ENCODE peak calls at places on chromosomes 11 and 22, in ten cellular contexts. L, W, C, Q, G, Y, B, S, X and J are unnamed samples.
A peak's percentile ranks its signal among the peaks of the same experiment; 100 is the strongest.

GRCh38 chr22:24379536-24379935 is 47.9 kb upstream of the ADORA2A start:
- DNase-seq in B (no peak), Y (no peak), G (no peak), W (no peak), X (no peak), L (no peak), Q (peak; percentile 56), C (no peak), S (no peak), J (no peak)

GRCh38 chr11:71339178-71339881 is 87.0 kb upstream of the SHANK2 start:
- DNase-seq in L (no peak), X (peak; percentile 19), G (no peak), C (no peak), Q (no peak), Y (peak; percentile 36), S (no peak), W (no peak), B (no peak), J (peak; percentile 65)

GRCh38 chr11:70186420-70186819 is 16.7 kb upstream of the FADD start:
- DNase-seq in X (no peak), W (no peak), C (no peak), Y (no peak), B (no peak), S (no peak), G (no peak), L (no peak), Q (no peak), J (no peak)

GRCh38 chr22:34850010-34850409 is 215.9 kb upstream of the ISX start:
- DNase-seq in W (no peak), L (no peak), G (no peak), S (no peak), C (no peak), Q (no peak), X (no peak), Y (no peak), B (no peak), J (no peak)

GRCh38 chr11:107337917-107338316 is 119.7 kb downstream of the CWF19L2 start:
- DNase-seq in W (no peak), G (no peak), Y (no peak), S (no peak), C (no peak), B (no peak), Q (no peak), X (no peak), L (no peak), J (no peak)

GRCh38 chr22:49767355-49768062 is 60.2 kb downstream of the BRD1 start:
- DNase-seq in W (peak; percentile 47), B (no peak), Y (peak; percentile 45), Q (peak; percentile 57), X (no peak), S (no peak), C (peak; percentile 8), G (no peak), L (peak; percentile 74), J (peak; percentile 54)

GRCh38 chr11:44732564-44732963 is 5.8 kb downstream of the TSPAN18 start:
- DNase-seq in Y (no peak), W (no peak), Q (no peak), L (no peak), C (no peak), B (no peak), G (no peak), S (no peak), X (no peak), J (no peak)

GRCh38 chr11:106482920-106483761 is 405.7 kb downstream of the AASDHPPT start:
- DNase-seq in W (no peak), X (no peak), C (no peak), L (no peak), G (no peak), Y (no peak), S (no peak), Q (peak; percentile 84), B (peak; percentile 15), J (no peak)

GRCh38 chr22:31272522-31273446 is 19.5 kb downstream of the PIK3IP1 start:
- DNase-seq in W (peak; percentile 27), Q (peak; percentile 67), B (peak; percentile 40), G (peak; percentile 29), S (peak; percentile 59), Y (no peak), C (peak; percentile 44), L (peak; percentile 77), X (peak; percentile 58), J (no peak)

GRCh38 chr11:133821776-133822175 is 23.5 kb downstream of the SPATA19 start:
- DNase-seq in C (peak; percentile 40), B (no peak), X (peak; percentile 57), Y (no peak), G (no peak), S (peak; percentile 53), Q (no peak), W (peak; percentile 53), L (peak; percentile 81), J (no peak)

GRCh38 chr11:38446336-38446735 is 1848.3 kb upstream of the RAG2 start:
- DNase-seq in Y (no peak), L (no peak), C (no peak), W (no peak), S (no peak), B (no peak), Q (no peak), X (no peak), G (no peak), J (no peak)

GRCh38 chr11:130314184-130314748 is 451 bp downstream of the ZBTB44 start:
- DNase-seq in W (peak; percentile 82), L (peak; percentile 73), G (peak; percentile 56), Q (peak; percentile 1), S (peak; percentile 65), Y (peak; percentile 87), C (peak; percentile 67), B (peak; percentile 54), X (peak; percentile 61), J (peak; percentile 86)

GRCh38 chr11:108857382-108857781 is 192.5 kb downstream of the DDX10 start:
- DNase-seq in Y (no peak), Q (no peak), W (no peak), B (peak; percentile 36), L (no peak), C (peak; percentile 52), G (no peak), S (peak; percentile 20), X (no peak), J (no peak)

GRCh38 chr11:9722893-9723292 is 59.0 kb downstream of the SWAP70 start:
- DNase-seq in G (no peak), Y (no peak), B (no peak), X (no peak), L (no peak), C (no peak), W (no peak), Q (no peak), S (no peak), J (no peak)

GRCh38 chr11:72113170-72113808 is 794 bp upstream of the ANAPC15 start:
- DNase-seq in Y (no peak), Q (peak; percentile 52), S (no peak), G (no peak), B (no peak), L (no peak), C (no peak), X (no peak), W (no peak), J (no peak)

GRCh38 chr11:35245786-35246185 is 106.8 kb downstream of the CD44 start:
- DNase-seq in X (no peak), Q (no peak), B (no peak), C (peak; percentile 34), W (no peak), S (no peak), Y (no peak), L (no peak), G (no peak), J (no peak)

GRCh38 chr11:93735627-93736026 is 5.7 kb downstream of the TAF1D start:
- DNase-seq in C (no peak), Q (no peak), Y (no peak), X (no peak), W (no peak), L (no peak), G (no peak), B (no peak), S (no peak), J (no peak)

GRCh38 chr11:69640995-69641581 is at the start of gene CCND1:
- DNase-seq in B (no peak), Q (peak; percentile 94), C (peak; percentile 83), W (peak; percentile 48), S (peak; percentile 75), G (no peak), X (peak; percentile 80), L (peak; percentile 83), Y (peak; percentile 86), J (no peak)

GRCh38 chr11:45098929-45099328 is 47.5 kb upstream of the PRDM11 start:
- DNase-seq in W (no peak), S (no peak), C (no peak), L (peak; percentile 35), G (no peak), B (no peak), X (no peak), Y (no peak), Q (no peak), J (no peak)

GRCh38 chr11:15935370-15935769 is 421.0 kb downstream of the SOX6 start:
- DNase-seq in Y (no peak), G (no peak), W (no peak), B (no peak), L (no peak), S (no peak), X (no peak), C (no peak), Q (no peak), J (no peak)
- TF ChIP-seq POLR2A in Y (no peak), G (no peak), W (no peak), B (no peak), L (no peak), S (no peak), X (no peak), C (no peak), Q (no peak), J (no peak)

DNA sequence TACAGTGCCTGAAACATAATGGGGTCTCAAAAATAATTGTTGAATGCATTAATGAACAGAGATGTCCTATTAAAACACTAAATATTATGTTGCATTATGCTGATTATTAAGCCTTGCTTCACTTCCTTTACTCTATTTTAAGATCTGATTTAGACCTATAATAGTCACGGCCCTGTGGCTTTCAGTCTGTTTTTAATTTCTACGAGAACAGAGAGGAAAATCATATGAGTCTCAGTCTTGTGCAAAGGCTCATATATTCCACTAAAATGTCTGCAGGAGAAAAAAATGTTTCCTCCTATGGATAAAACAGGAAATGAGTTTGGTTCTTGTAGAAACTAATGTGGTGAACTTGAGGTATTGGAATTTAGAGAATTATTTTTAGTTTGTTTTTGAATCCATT is 139.3 kb upstream of the DDI1 start:
- DNase-seq in C (no peak), L (no peak), W (no peak), Q (peak; percentile 35), Y (no peak), S (no peak), X (no peak), B (no peak), G (no peak), J (no peak)
- H3K4me3 ChIP-seq in C (no peak overlapping the region), L (no peak overlapping the region), W (no peak overlapping the region), Q (no peak overlapping the region), Y (no peak overlapping the region), S (no peak overlapping the region), X (no peak overlapping the region), B (no peak overlapping the region), G (no peak overlapping the region), J (no peak overlapping the region)

GRCh38 chr11:61972796-61973602 is 5.6 kb upstream of the FTH1 start:
- DNase-seq in L (no peak), S (peak; percentile 62), Q (peak; percentile 91), B (no peak), X (peak; percentile 69), W (no peak), C (no peak), G (no peak), Y (peak; percentile 75), J (peak; percentile 77)
- TF ChIP-seq POLR2A in L (no peak), S (peak; percentile 42), Q (peak; percentile 5), B (no peak), X (no peak), W (no peak), C (no peak), G (no peak), Y (no peak), J (peak; percentile 16)

GRCh38 chr11:2792376-2793250 is 92.8 kb upstream of the KCNQ1OT1 start:
- DNase-seq in B (peak; percentile 15), X (no peak), L (peak; percentile 51), C (peak; percentile 7), S (peak; percentile 17), Y (peak; percentile 31), Q (no peak), G (no peak), W (no peak), J (peak; percentile 56)
- H3K4me3 ChIP-seq in B (no peak overlapping the region), X (no peak overlapping the region), L (no peak overlapping the region), C (no peak overlapping the region), S (no peak overlapping the region), Y (no peak overlapping the region), Q (no peak overlapping the region), G (no peak overlapping the region), W (no peak overlapping the region), J (no peak overlapping the region)